ENCODE peak calls at places on chromosomes 6 and 20, in four cellular contexts. J is brain microvascular endothelial cell, F is neural progenitor cell, I is mesendoderm. W is an unnamed sample. For H3K27me3, the result is how much of the 10 kb centered on the place peaks cover.

GRCh38 chr6:25130518-25130917 is 148.7 kb upstream of the CARMIL1 start:
- DNase-seq in J (no peak), F (no peak), I (no peak), W (no peak)

GRCh38 chr6:109118955-109119354 is 23.6 kb downstream of the CEP57L1 start:
- DNase-seq in J (no peak), F (no peak), I (no peak), W (no peak)

GRCh38 chr6:26086214-26086613 is 1.0 kb upstream of the HFE start:
- DNase-seq in J (no peak), F (no peak), I (no peak), W (no peak)

GRCh38 chr6:36906539-36906938 is 20.8 kb downstream of the C6orf89 start:
- DNase-seq in J (no peak), F (no peak), I (no peak), W (no peak)

GRCh38 chr20:36861875-36862801 is 13.8 kb upstream of the TLDC2 start:
- DNase-seq in J (peak), F (peak), I (peak), W (peak)

GRCh38 chr6:113930183-113930582 is 40.8 kb downstream of the HDAC2 start:
- DNase-seq in J (no peak), F (no peak), I (no peak), W (peak)

GRCh38 chr6:136676075-136676474 is 116.2 kb downstream of the MAP3K5 start:
- DNase-seq in J (no peak), F (no peak), I (peak), W (no peak)

GRCh38 chr20:49987015-49987867 is 4.5 kb downstream of the SNAI1 start:
- DNase-seq in J (no peak), F (peak), I (peak), W (no peak)

GRCh38 chr6:42390228-42390934 is 61.3 kb downstream of the TRERF1 start:
- DNase-seq in J (no peak), F (no peak), I (no peak), W (no peak)

GRCh38 chr20:50678213-50678898 is 13.0 kb downstream of the RIPOR3 start:
- DNase-seq in J (no peak), F (no peak), I (no peak), W (no peak)

GRCh38 chr6:157528931-157529653 is 148.1 kb downstream of the ZDHHC14 start:
- DNase-seq in J (peak), F (no peak), I (no peak), W (peak)

GRCh38 chr6:11290027-11290426 is 57.6 kb upstream of the NEDD9 start:
- DNase-seq in J (no peak), F (no peak), I (no peak), W (no peak)

GRCh38 chr6:155528982-155529453 is 73.4 kb upstream of the NOX3 start:
- DNase-seq in J (peak), F (no peak), I (peak), W (peak)

GRCh38 chr6:79670789-79671188 is 39.7 kb downstream of the SH3BGRL2 start:
- DNase-seq in J (no peak), F (no peak), I (peak), W (no peak)

GRCh38 chr6:11201015-11201414 is 31.5 kb downstream of the NEDD9 start:
- DNase-seq in J (no peak), F (no peak), I (no peak), W (no peak)

GRCh38 chr6:160986831-160987230 is 4.7 kb upstream of the MAP3K4 start:
- DNase-seq in J (no peak), F (no peak), I (no peak), W (no peak)

GRCh38 chr6:115358616-115359015 is 702.1 kb downstream of the FRK start:
- DNase-seq in J (no peak), F (no peak), I (no peak), W (no peak)

GRCh38 chr6:97702226-97702625 is 419.2 kb upstream of the MMS22L start:
- DNase-seq in J (no peak), F (no peak), I (no peak), W (peak)

GRCh38 chr6:16939839-16940238 is 162.0 kb upstream of the STMND1 start:
- DNase-seq in J (no peak), F (no peak), I (no peak), W (no peak)

GRCh38 chr6:1916334-1916985 is 306.7 kb downstream of the FOXC1 start:
- DNase-seq in J (peak), F (no peak), I (peak), W (no peak)

GRCh38 chr6:135883045-135883444 is 31.5 kb downstream of the PDE7B start:
- DNase-seq in J (no peak), F (no peak), I (no peak), W (no peak)

GRCh38 chr20:2179233-2179580 is 77.6 kb downstream of the STK35 start:
- DNase-seq in J (no peak), F (no peak), I (no peak), W (no peak)

GRCh38 chr6:2733736-2734480 is 16.8 kb downstream of the MYLK4 start:
- DNase-seq in J (no peak), F (no peak), I (peak), W (no peak)

GRCh38 chr20:44068780-44069191 is 118.2 kb downstream of the JPH2 start:
- DNase-seq in J (no peak), F (no peak), I (no peak), W (no peak)

GRCh38 chr20:41956316-41957050 is 338.3 kb upstream of the CHD6 start:
- DNase-seq in J (no peak), F (peak), I (peak), W (peak)

GRCh38 chr20:50995506-50995905 is 27.4 kb downstream of the KCNG1 start:
- DNase-seq in J (no peak), F (no peak), I (no peak), W (no peak)

DNA sequence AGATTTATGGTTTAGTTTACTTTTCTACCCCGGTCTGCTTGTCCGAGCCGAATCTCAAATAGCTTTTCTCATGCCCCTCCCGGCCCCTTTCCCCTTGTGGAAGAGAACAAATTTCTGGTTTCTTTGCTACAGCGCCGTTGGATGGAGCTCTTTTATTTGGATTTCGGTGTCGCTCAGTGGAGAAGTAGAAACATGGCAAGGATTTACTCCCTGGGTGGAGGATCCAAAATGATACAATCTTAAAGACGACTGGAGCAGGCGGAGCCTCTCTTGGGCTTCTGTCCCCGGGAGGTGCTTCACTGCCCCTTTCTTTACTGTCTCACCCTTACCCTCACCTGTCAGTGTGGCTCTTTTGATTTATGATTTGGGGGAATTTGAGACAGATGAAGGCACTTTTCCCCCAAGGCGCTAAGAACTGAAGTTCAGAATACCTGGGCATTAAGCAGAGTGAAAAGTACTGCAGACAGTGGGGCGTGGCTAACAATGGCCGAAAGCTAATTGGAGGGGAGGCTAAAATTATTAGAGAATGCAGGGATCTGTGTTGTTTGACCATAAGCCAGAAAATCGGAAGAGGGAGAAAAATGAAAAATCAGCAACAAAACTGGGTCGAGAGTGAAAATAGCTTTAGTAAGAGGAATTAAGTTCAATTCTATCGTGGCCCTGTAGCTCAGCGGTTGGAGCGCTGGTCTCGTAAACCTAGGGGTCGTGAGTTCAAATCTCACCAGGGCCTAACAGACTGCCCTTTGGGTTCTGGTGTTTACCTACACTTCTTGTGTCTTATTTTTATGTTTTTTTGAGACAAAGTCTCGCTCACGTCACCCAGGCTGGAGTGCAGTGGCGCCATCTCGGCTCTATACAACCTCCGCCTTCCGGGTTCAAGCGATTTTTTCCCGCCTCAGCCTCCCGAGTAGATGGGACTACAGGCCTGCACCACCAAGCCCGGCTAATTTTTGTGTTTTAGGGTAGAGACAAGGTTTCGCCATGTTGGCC is 145.1 kb upstream of the ZNF184 start:
- DNase-seq in J (peak), F (peak), I (peak), W (peak)
- H3K27me3 ChIP-seq in J (under half), F (under half), I (under half), W (under half)

DNA sequence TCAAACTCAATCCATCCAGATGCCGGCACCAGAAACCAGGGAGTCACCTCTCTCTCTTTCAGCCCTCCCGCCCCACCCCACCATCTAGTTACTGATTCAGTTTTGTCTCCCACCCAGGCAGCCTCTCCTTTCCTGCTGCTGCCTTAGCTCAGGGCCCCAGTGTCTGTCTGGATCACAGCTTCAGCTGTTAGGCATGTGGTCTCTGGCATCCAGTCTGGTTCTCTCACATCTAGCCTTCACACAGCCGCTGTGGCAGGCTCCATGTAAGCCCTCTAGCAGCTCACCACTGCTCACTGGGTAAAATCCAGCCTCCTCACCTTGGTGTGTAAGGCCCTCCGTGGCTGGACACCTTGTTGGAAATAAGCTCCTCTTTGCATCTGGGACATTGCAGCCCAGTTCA is 21.3 kb downstream of the AARS2 start:
- DNase-seq in J (no peak), F (no peak), I (no peak), W (no peak)
- H3K27me3 ChIP-seq in J (under half), F (half or more), I (under half), W (half or more)

GRCh38 chr20:63081351-63081750 is 74.6 kb upstream of the BHLHE23 start:
- DNase-seq in J (no peak), F (no peak), I (no peak), W (no peak)
- H3K27me3 ChIP-seq in J (under half), F (half or more), I (under half), W (half or more)

GRCh38 chr20:64152906-64153305 is 11.3 kb upstream of the MYT1 start:
- DNase-seq in J (no peak), F (no peak), I (no peak), W (no peak)
- H3K27me3 ChIP-seq in J (under half), F (under half), I (under half), W (under half)